ENCODE peak calls at places on chromosomes 12 and 14, in five cellular contexts. One of them, this sample, is unnamed.

GRCh38 chr14:96038920-96039632 is at the start of gene C14orf132:
- DNase-seq in vagina: no peak
- DNase-seq in right cardiac atrium: peak; percentile 91
- DNase-seq in lower lobe of right lung: peak; percentile 79
- DNase-seq in CD8-positive, alpha-beta memory T cell: no peak
- DNase-seq in this sample: peak; percentile 27

GRCh38 chr12:58285551-58285950 is 344.2 kb downstream of the ATP23 start:
- DNase-seq in vagina: no peak
- DNase-seq in CD8-positive, alpha-beta memory T cell: no peak
- DNase-seq in lower lobe of right lung: no peak
- DNase-seq in right cardiac atrium: no peak
- DNase-seq in this sample: no peak

GRCh38 chr12:53124352-53124723 is 21.1 kb downstream of the SOAT2 start:
- DNase-seq in vagina: no peak
- DNase-seq in lower lobe of right lung: no peak
- DNase-seq in right cardiac atrium: no peak
- DNase-seq in CD8-positive, alpha-beta memory T cell: no peak
- DNase-seq in this sample: no peak

GRCh38 chr12:32273712-32274111 is 125.6 kb upstream of the FGD4 start:
- DNase-seq in CD8-positive, alpha-beta memory T cell: peak; percentile 23
- DNase-seq in lower lobe of right lung: no peak
- DNase-seq in vagina: no peak
- DNase-seq in right cardiac atrium: no peak
- DNase-seq in this sample: peak; percentile 57

GRCh38 chr12:3604750-3605638 is 114.0 kb downstream of the PRMT8 start:
- DNase-seq in vagina: no peak
- DNase-seq in CD8-positive, alpha-beta memory T cell: no peak
- DNase-seq in right cardiac atrium: peak; percentile 88
- DNase-seq in lower lobe of right lung: no peak
- DNase-seq in this sample: no peak

GRCh38 chr12:52366738-52367485 is at the start of gene KRT85:
- DNase-seq in right cardiac atrium: no peak
- DNase-seq in CD8-positive, alpha-beta memory T cell: no peak
- DNase-seq in vagina: no peak
- DNase-seq in lower lobe of right lung: no peak
- DNase-seq in this sample: no peak

GRCh38 chr12:76277480-76277879 is 70.7 kb downstream of the BBS10 start:
- DNase-seq in right cardiac atrium: no peak
- DNase-seq in lower lobe of right lung: no peak
- DNase-seq in vagina: no peak
- DNase-seq in CD8-positive, alpha-beta memory T cell: no peak
- DNase-seq in this sample: no peak

GRCh38 chr12:58537278-58537677 is 383.0 kb downstream of the LRIG3 start:
- DNase-seq in right cardiac atrium: no peak
- DNase-seq in vagina: no peak
- DNase-seq in CD8-positive, alpha-beta memory T cell: no peak
- DNase-seq in lower lobe of right lung: no peak
- DNase-seq in this sample: no peak

GRCh38 chr12:102638777-102639176 is 158.4 kb upstream of the IGF1 start:
- DNase-seq in CD8-positive, alpha-beta memory T cell: no peak
- DNase-seq in right cardiac atrium: no peak
- DNase-seq in lower lobe of right lung: no peak
- DNase-seq in vagina: no peak
- DNase-seq in this sample: no peak

GRCh38 chr14:31070431-31070830 is 44.3 kb upstream of the STRN3 start:
- DNase-seq in right cardiac atrium: no peak
- DNase-seq in CD8-positive, alpha-beta memory T cell: no peak
- DNase-seq in vagina: no peak
- DNase-seq in lower lobe of right lung: no peak
- DNase-seq in this sample: no peak

GRCh38 chr12:66045506-66045905 is 85.0 kb downstream of the LLPH start:
- DNase-seq in lower lobe of right lung: no peak
- DNase-seq in CD8-positive, alpha-beta memory T cell: no peak
- DNase-seq in right cardiac atrium: no peak
- DNase-seq in vagina: no peak
- DNase-seq in this sample: no peak

GRCh38 chr14:69321601-69322330 is 61.8 kb downstream of the GALNT16 start:
- DNase-seq in lower lobe of right lung: no peak
- DNase-seq in right cardiac atrium: no peak
- DNase-seq in vagina: no peak
- DNase-seq in CD8-positive, alpha-beta memory T cell: no peak
- DNase-seq in this sample: no peak

GRCh38 chr14:32203928-32204357 is 874 bp upstream of the RNU6-8 start:
- DNase-seq in right cardiac atrium: peak; percentile 58
- DNase-seq in vagina: no peak
- DNase-seq in lower lobe of right lung: no peak
- DNase-seq in CD8-positive, alpha-beta memory T cell: peak; percentile 3
- DNase-seq in this sample: peak; percentile 13

GRCh38 chr14:78253986-78254385 is 83.8 kb downstream of the NRXN3 start:
- DNase-seq in CD8-positive, alpha-beta memory T cell: no peak
- DNase-seq in right cardiac atrium: no peak
- DNase-seq in lower lobe of right lung: no peak
- DNase-seq in vagina: no peak
- DNase-seq in this sample: no peak

GRCh38 chr12:54417712-54418440 is 1.2 kb downstream of the ITGA5 start:
- DNase-seq in lower lobe of right lung: no peak
- DNase-seq in vagina: no peak
- DNase-seq in CD8-positive, alpha-beta memory T cell: peak; percentile 43
- DNase-seq in right cardiac atrium: peak; percentile 79
- DNase-seq in this sample: no peak
- H3K4me1 ChIP-seq in lower lobe of right lung: peaks cover 60% of the 10 kb centered on the region
- H3K4me1 ChIP-seq in vagina: peaks cover 70% of the 10 kb centered on the region
- H3K4me1 ChIP-seq in CD8-positive, alpha-beta memory T cell: peaks cover 66% of the 10 kb centered on the region
- H3K4me1 ChIP-seq in right cardiac atrium: peaks cover 21% of the 10 kb centered on the region
- H3K4me1 ChIP-seq in this sample: peaks cover 56% of the 10 kb centered on the region

DNA sequence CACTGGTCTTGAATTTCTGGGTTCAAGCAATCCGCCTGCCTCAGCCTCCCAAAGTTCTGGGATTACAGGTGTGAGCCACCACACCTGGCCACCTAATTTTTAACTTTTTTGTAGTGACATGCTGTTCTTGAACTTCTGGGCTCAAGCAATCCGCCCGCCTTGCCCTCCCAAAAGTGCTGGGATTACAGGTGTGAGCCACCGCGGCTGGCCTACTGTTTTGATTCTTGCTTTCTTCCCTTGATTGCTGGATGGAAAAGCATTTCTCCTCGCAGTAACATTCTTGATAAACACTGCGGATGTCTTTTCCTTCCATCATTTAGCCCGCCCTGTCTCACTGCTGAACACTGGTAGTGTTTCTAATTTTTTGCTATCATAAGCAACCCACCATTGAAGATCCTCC is 72.9 kb downstream of the RBM19 start:
- DNase-seq in lower lobe of right lung: no peak
- DNase-seq in vagina: no peak
- DNase-seq in CD8-positive, alpha-beta memory T cell: no peak
- DNase-seq in right cardiac atrium: no peak
- DNase-seq in this sample: no peak
- H3K27ac ChIP-seq in lower lobe of right lung: no peak overlapping the region
- H3K27ac ChIP-seq in vagina: no peak overlapping the region
- H3K27ac ChIP-seq in CD8-positive, alpha-beta memory T cell: no peak overlapping the region
- H3K27ac ChIP-seq in right cardiac atrium: no peak overlapping the region
- H3K27ac ChIP-seq in this sample: no peak overlapping the region

DNA sequence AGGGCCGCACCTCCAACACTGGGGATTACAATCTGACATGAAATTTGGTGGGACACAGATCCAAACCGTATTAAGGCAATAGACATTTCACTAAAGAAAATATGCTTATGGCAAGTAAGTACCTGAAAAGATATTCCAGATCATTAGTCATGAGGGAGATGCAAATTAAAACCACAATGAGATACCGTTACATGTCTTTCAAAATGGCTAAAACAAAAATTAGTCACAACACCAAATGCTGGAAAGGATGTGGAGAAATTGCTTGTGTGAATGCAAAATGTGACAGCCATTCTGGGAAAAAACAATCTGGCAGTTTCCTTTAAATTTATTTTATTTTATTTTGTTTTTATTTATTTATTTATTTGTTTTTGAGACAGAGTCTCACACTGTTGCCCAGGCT is 82.3 kb upstream of the PTGDR start:
- DNase-seq in vagina: no peak
- DNase-seq in CD8-positive, alpha-beta memory T cell: no peak
- DNase-seq in lower lobe of right lung: no peak
- DNase-seq in right cardiac atrium: no peak
- DNase-seq in this sample: no peak
- H3K9me3 ChIP-seq in vagina: no peaks in the 10 kb centered on the region
- H3K9me3 ChIP-seq in CD8-positive, alpha-beta memory T cell: no peaks in the 10 kb centered on the region
- H3K9me3 ChIP-seq in lower lobe of right lung: no peaks in the 10 kb centered on the region
- H3K9me3 ChIP-seq in right cardiac atrium: no peaks in the 10 kb centered on the region
- H3K9me3 ChIP-seq in this sample: no peaks in the 10 kb centered on the region

GRCh38 chr14:34981743-34982420 is 910 bp upstream of the SRP54 start:
- DNase-seq in CD8-positive, alpha-beta memory T cell: no peak
- DNase-seq in vagina: no peak
- DNase-seq in lower lobe of right lung: no peak
- DNase-seq in right cardiac atrium: peak; percentile 57
- DNase-seq in this sample: peak; percentile 46
- H3K4me1 ChIP-seq in CD8-positive, alpha-beta memory T cell: peaks cover 43% of the 10 kb centered on the region
- H3K4me1 ChIP-seq in vagina: peaks cover 50% of the 10 kb centered on the region
- H3K4me1 ChIP-seq in lower lobe of right lung: peaks cover 50% of the 10 kb centered on the region
- H3K4me1 ChIP-seq in right cardiac atrium: peaks cover 1% of the 10 kb centered on the region
- H3K4me1 ChIP-seq in this sample: peaks cover 22% of the 10 kb centered on the region

DNA sequence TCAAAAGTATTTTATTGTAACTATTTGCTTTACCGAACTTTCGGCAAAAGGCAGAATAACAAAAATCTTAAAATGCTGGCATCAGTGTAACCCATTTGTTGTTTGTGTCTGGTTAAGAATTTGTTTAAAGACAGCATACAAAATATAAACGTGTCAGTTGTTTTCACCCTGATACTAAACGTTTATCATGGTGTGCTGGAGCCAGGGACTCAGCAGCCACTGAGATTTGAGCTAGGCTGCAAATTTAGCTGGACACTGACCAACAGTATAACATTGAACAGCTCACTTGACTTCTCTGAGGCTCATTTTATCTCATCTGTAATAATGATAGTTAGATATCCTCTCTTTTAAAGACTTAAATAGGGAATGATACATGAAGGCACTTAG is 183.7 kb downstream of the TMTC3 start:
- DNase-seq in CD8-positive, alpha-beta memory T cell: no peak
- DNase-seq in vagina: no peak
- DNase-seq in lower lobe of right lung: no peak
- DNase-seq in right cardiac atrium: peak; percentile 38
- DNase-seq in this sample: no peak
- H3K27ac ChIP-seq in CD8-positive, alpha-beta memory T cell: no peak overlapping the region
- H3K27ac ChIP-seq in vagina: no peak overlapping the region
- H3K27ac ChIP-seq in lower lobe of right lung: no peak overlapping the region
- H3K27ac ChIP-seq in right cardiac atrium: no peak overlapping the region
- H3K27ac ChIP-seq in this sample: no peak overlapping the region

DNA sequence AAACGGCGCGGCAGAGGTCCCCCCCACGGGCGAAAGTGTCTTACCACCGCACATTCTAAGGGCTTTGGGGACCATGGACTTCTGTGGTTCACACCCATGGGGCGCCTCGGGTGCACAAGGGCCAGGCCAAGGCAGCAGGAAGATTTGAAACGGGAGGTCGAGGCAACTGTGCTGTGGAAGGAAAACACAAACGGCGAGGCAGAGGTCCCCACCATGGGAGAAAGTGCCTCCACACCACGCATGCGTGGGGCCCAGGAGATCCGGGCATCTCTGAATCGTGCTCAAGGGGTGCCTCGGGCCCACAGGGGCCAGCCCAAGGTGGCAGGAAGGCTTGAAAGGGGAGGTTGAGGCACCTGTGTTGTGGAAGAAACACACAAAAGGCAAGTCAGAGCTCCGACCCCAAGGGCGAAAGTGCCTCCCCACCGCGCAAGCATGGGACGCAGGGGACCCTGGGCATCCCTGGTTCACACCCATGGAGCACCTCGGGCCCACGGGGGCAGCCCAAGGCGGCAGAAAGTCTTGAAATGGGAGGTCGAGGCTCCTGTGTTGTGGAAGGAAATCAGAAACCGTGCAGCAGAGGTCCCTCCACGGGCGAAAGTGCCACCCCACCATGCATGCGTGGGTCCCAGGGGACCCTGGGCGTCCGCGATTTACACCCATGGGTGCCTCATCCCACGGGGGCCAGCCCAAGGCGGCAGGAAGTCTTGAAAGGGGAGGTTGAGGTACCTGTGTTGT is 371.0 kb downstream of the ALG10 start:
- DNase-seq in lower lobe of right lung: peak; percentile 37
- DNase-seq in vagina: peak; percentile 70
- DNase-seq in right cardiac atrium: peak; percentile 33
- DNase-seq in CD8-positive, alpha-beta memory T cell: no peak
- DNase-seq in this sample: peak; percentile 2
- H3K9me3 ChIP-seq in lower lobe of right lung: peaks cover 13% of the 10 kb centered on the region
- H3K9me3 ChIP-seq in vagina: peaks cover 3% of the 10 kb centered on the region
- H3K9me3 ChIP-seq in right cardiac atrium: no peaks in the 10 kb centered on the region
- H3K9me3 ChIP-seq in CD8-positive, alpha-beta memory T cell: no peaks in the 10 kb centered on the region
- H3K9me3 ChIP-seq in this sample: peaks cover 51% of the 10 kb centered on the region

DNA sequence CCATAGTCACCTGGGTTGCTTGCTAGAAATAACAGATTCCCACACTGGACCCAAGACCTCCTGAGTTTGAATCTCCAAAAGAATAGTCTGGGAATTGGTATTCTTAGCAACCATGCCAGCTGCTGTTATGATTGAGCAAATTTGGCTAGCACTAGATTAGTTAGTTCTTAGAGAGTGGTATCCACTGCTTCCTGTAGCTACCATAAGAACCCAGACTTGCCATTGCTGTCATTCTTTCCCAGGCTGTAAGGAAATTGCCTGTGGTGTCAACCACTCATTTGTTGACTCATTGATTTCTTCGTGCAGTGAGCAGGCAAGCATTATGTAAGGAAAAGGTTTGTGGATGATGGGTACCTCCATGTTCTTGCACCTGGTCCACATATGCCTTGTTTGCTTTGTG is 201.8 kb upstream of the RGS6 start:
- DNase-seq in lower lobe of right lung: no peak
- DNase-seq in CD8-positive, alpha-beta memory T cell: no peak
- DNase-seq in right cardiac atrium: no peak
- DNase-seq in vagina: no peak
- DNase-seq in this sample: no peak
- H3K4me1 ChIP-seq in lower lobe of right lung: peaks cover 5% of the 10 kb centered on the region
- H3K4me1 ChIP-seq in CD8-positive, alpha-beta memory T cell: no peaks in the 10 kb centered on the region
- H3K4me1 ChIP-seq in right cardiac atrium: no peaks in the 10 kb centered on the region
- H3K4me1 ChIP-seq in vagina: peaks cover 9% of the 10 kb centered on the region
- H3K4me1 ChIP-seq in this sample: no peaks in the 10 kb centered on the region

This sample was measured in naive thymus-derived CD4-positive, alpha-beta T cell.